ENCODE peak calls at places on chromosomes 3 and 15, in four cellular contexts. Z is osteocyte, Q is GM13976, X is dorsolateral prefrontal cortex. N is an unnamed sample.
A peak's percentile ranks its signal among the peaks of the same experiment; 100 is the strongest.

GRCh38 chr3:132911741-132912415 is 126.3 kb upstream of the TMEM108 start:
- DNase-seq in Q (no peak), X (no peak), Z (no peak), N (no peak)

GRCh38 chr15:63374686-63375520 is 6.7 kb downstream of the CA12 start:
- DNase-seq in Q (no peak), X (no peak), Z (no peak), N (no peak)

GRCh38 chr15:71575474-71576045 is 234.8 kb upstream of the NR2E3 start:
- DNase-seq in Q (no peak), X (no peak), Z (no peak), N (no peak)

GRCh38 chr3:10437272-10437994 is 68.0 kb downstream of the ATP2B2 start:
- DNase-seq in Q (peak; percentile 77), Z (no peak), X (peak; percentile 59), N (no peak)

GRCh38 chr3:71153753-71154152 is 429.8 kb downstream of the FOXP1 start:
- DNase-seq in X (no peak), Q (no peak), Z (no peak), N (no peak)

GRCh38 chr3:176376531-176376930 is 820.8 kb downstream of the TBL1XR1 start:
- DNase-seq in Z (no peak), X (no peak), Q (no peak), N (no peak)

GRCh38 chr3:69888040-69888945 is 111.2 kb upstream of the SAMMSON start:
- DNase-seq in Q (no peak), Z (no peak), X (no peak), N (no peak)

GRCh38 chr15:70237626-70238025 is 139.9 kb upstream of the TLE3 start:
- DNase-seq in X (no peak), Q (no peak), Z (no peak), N (no peak)

GRCh38 chr15:77542491-77543001 is 90.2 kb downstream of the LINGO1 start:
- DNase-seq in Q (no peak), X (no peak), Z (no peak), N (no peak)

GRCh38 chr3:13517253-13517977 is 31.5 kb upstream of the FBLN2 start:
- DNase-seq in X (no peak), Q (no peak), Z (no peak), N (no peak)

GRCh38 chr3:21894459-21895083 is 143.6 kb upstream of the ZNF385D start:
- DNase-seq in X (no peak), Z (no peak), Q (no peak), N (no peak)

GRCh38 chr3:32837789-32838188 is 20.0 kb downstream of the TRIM71 start:
- DNase-seq in X (no peak), Z (no peak), Q (no peak), N (no peak)

GRCh38 chr3:117101697-117102096 is 392.1 kb downstream of the TUSC7 start:
- DNase-seq in Z (no peak), X (no peak), Q (no peak), N (no peak)

GRCh38 chr3:5013021-5013906 is 34.0 kb downstream of the BHLHE40 start:
- DNase-seq in Z (no peak), X (no peak), Q (no peak), N (no peak)

GRCh38 chr3:26350853-26351252 is 271.7 kb upstream of the LRRC3B start:
- DNase-seq in Q (no peak), Z (no peak), X (no peak), N (no peak)

GRCh38 chr3:77186319-77186718 is 146.4 kb downstream of the ROBO2 start:
- DNase-seq in X (no peak), Z (no peak), Q (no peak), N (no peak)

GRCh38 chr3:46882377-46883015 is 5.0 kb downstream of the PTH1R start:
- DNase-seq in X (no peak), Z (no peak), Q (no peak), N (peak; percentile 58)

GRCh38 chr3:115692887-115693524 is 69.7 kb downstream of the GAP43 start:
- DNase-seq in Z (peak; percentile 89), X (peak; percentile 72), Q (peak; percentile 60), N (peak; percentile 39)

GRCh38 chr3:154122912-154123559 is 1.8 kb downstream of the ARHGEF26 start:
- DNase-seq in Z (no peak), X (no peak), Q (no peak), N (no peak)

GRCh38 chr3:134318166-134318565 is 56.1 kb downstream of the AMOTL2 start:
- DNase-seq in Q (no peak), Z (no peak), X (no peak), N (no peak)

DNA sequence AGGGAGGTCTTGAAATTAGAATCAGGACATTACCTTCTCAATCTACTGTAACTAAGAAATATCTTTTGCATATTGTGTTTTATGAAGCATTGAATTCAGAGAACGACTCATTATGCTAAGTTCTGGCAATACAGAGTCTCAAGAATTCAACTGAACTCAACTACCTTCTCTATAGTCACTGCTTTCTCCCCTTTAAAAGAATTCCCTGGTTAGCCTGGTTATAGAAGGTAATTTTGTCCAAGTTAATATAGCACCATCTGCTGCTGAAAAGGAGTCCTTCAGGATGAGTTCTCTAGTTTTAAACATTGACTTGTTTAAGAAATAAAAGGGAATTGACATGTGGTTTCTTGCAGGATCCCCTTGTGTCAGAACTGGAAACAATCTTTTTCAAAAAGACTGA is 60.2 kb downstream of the IL16 start:
- DNase-seq in X (no peak), Q (no peak), Z (no peak), N (no peak)
- TF ChIP-seq CTCF in X (peak; percentile 67), Q (no peak), Z (peak; percentile 60), N (peak; percentile 25)

GRCh38 chr15:35437157-35437556 is 108.8 kb downstream of the DPH6 start:
- DNase-seq in Q (no peak), Z (no peak), X (no peak), N (no peak)
- TF ChIP-seq CTCF in Q (no peak), Z (peak; percentile 18), X (no peak), N (no peak)

DNA sequence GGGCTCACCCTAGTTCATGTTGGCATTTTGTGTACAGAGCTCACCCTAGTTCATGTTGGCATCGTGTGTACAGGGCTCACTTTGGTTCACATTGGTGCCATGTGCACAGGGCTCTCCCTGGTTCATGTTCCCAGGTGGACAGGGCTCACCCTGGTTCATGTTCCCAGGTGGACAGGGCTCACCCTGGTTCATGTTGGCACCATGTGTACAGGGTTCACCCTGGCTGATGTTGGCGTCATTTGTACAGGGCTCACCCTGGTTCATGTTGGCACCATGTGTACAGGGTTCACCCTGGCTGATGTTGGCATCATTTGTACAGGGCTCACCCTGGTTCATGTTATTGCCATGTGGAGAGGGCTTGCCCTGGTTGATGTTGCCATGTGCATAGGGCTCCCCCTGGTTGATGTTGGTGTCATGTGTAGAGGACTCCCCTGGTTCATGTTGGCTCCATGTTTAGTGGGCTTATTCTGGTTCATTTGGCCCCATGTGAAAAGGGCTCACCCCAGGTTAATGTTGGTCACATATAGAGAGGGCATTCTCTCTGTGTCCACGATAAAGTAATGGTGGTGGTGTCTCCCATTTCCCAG is 31.7 kb upstream of the NR2C2 start:
- DNase-seq in Q (peak; percentile 49), Z (peak; percentile 64), X (no peak), N (no peak)
- TF ChIP-seq CTCF in Q (peak; percentile 17), Z (no peak), X (no peak), N (no peak)

GRCh38 chr3:145259166-145259565 is 901.8 kb downstream of the PLOD2 start:
- DNase-seq in Z (no peak), Q (no peak), X (no peak), N (no peak)
- TF ChIP-seq CTCF in Z (no peak), Q (no peak), X (no peak), N (no peak)

DNA sequence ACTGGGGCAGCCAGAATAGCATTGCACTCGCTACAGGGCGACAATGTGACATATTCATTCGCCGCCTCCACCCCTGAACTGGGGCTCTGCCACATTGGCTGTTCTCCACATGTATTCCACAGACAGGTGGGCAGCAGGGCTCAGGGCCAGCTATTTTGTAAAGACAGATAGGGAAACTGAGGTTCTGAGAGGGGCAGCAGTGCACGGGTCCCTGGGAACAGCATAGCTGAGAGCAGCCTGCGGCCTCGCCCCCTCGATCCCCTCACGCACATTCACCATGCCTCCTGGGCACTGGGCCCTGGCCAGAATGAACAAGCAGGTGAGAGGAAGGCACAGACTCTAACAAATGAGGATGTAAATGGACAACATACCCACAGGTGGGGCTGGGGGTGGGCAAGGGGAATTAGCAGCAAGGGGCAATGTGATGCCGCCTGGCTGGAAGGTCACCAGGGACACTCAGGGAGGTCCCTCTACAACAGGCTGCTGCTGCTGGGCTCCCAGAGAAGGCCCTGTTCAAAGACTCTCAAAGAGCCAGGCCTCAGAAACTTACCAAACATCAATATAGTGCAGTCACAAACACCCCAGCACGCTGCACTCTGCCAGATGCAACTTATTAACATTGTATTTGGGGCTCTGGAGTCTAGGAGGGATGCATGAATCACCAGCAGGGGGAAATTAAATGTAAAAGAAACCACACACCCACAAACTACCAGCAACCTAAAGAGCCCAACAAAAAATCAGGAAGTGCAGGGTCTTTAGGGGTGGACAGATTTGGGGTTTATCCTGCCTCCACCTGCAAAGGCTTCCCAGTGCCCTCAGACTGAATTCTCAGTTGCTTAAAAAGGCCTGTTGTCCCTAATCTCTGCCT is 74.8 kb upstream of the SPATA12 start:
- DNase-seq in Q (no peak), X (no peak), Z (no peak), N (no peak)
- TF ChIP-seq CTCF in Q (no peak), X (no peak), Z (no peak), N (no peak)

DNA sequence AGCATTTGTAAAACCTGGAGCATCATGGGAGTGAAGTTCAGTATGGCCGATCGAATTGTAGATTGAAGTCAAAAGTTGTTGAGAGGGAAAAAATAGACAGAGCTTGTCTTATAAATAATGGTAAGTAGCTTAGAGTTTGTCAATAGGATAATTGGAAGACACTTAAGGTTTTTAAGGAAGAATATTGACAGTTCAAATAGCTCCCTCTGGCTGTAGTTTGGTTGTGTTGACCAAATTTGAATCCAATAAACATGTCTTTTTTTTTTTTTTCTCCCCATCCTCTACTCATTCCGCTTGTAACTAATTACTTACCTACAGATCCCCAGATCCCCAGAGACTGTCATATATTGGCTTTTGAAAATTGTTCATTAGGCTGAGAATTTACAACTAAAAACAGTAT is 677.0 kb downstream of the AGBL1 start:
- DNase-seq in X (no peak), Q (no peak), Z (no peak), N (no peak)
- TF ChIP-seq CTCF in X (peak; percentile 36), Q (no peak), Z (no peak), N (no peak)

DNA sequence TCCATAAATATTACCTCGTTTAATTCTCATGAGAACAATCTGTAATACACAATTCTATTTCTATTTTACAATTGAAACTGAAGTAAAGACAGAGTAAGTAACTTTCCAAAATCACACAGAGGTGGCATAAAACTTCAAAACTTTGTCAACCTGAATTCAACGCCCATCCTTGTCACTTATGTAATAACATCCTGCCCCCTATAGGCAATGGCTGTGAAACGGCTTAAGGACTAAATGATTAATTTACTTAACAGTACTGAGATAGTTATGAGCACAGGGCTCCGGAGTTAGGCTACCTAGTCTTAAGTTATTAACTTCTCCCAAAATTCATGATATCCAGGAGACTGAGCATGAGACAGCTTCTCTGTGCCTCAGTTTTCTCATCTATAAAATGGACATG is 293.1 kb upstream of the CHRM5 start:
- DNase-seq in Q (peak; percentile 42), Z (no peak), X (no peak), N (no peak)
- TF ChIP-seq CTCF in Q (peak; percentile 42), Z (peak; percentile 43), X (peak; percentile 60), N (no peak)